ENCODE peak calls at places on chromosomes 4 and X, in six cellular contexts. One of them, this sample, is unnamed.

GRCh38 chrX:146054311-146054710 is 236.7 kb downstream of the SLITRK2 start:
- DNase-seq in IMR-90: no peak
- DNase-seq in mesenchymal stem cell: no peak
- DNase-seq in neuronal stem cell: no peak
- DNase-seq in trophoblast cell: no peak
- DNase-seq in H1: no peak
- DNase-seq in this sample: no peak

GRCh38 chrX:69876221-69876620 is 173.5 kb downstream of the AWAT2 start:
- DNase-seq in neuronal stem cell: no peak
- DNase-seq in IMR-90: no peak
- DNase-seq in mesenchymal stem cell: no peak
- DNase-seq in trophoblast cell: no peak
- DNase-seq in H1: no peak
- DNase-seq in this sample: no peak

GRCh38 chr4:96766359-96766758 is 926.5 kb downstream of the PDHA2 start:
- DNase-seq in mesenchymal stem cell: no peak
- DNase-seq in neuronal stem cell: no peak
- DNase-seq in trophoblast cell: no peak
- DNase-seq in H1: no peak
- DNase-seq in IMR-90: no peak
- DNase-seq in this sample: no peak

GRCh38 chr4:38664704-38665401 is 854 bp downstream of the KLF3 start:
- DNase-seq in neuronal stem cell: peak
- DNase-seq in trophoblast cell: peak
- DNase-seq in IMR-90: peak
- DNase-seq in mesenchymal stem cell: peak
- DNase-seq in H1: peak
- DNase-seq in this sample: peak

GRCh38 chrX:15956684-15957083 is 102.1 kb upstream of the AP1S2 start:
- DNase-seq in H1: no peak
- DNase-seq in trophoblast cell: no peak
- DNase-seq in neuronal stem cell: peak
- DNase-seq in IMR-90: no peak
- DNase-seq in mesenchymal stem cell: no peak
- DNase-seq in this sample: peak

GRCh38 chrX:48472851-48473717 is 2.9 kb upstream of the FTSJ1 start:
- DNase-seq in mesenchymal stem cell: no peak
- DNase-seq in IMR-90: no peak
- DNase-seq in neuronal stem cell: no peak
- DNase-seq in H1: no peak
- DNase-seq in trophoblast cell: no peak
- DNase-seq in this sample: peak

GRCh38 chrX:133335027-133335426 is 80.3 kb downstream of the GPC4 start:
- DNase-seq in IMR-90: peak
- DNase-seq in neuronal stem cell: no peak
- DNase-seq in H1: no peak
- DNase-seq in mesenchymal stem cell: peak
- DNase-seq in trophoblast cell: no peak
- DNase-seq in this sample: peak

GRCh38 chr4:80307774-80308465 is 27.6 kb upstream of the CFAP299 start:
- DNase-seq in H1: no peak
- DNase-seq in mesenchymal stem cell: peak
- DNase-seq in trophoblast cell: no peak
- DNase-seq in neuronal stem cell: no peak
- DNase-seq in IMR-90: peak
- DNase-seq in this sample: peak

GRCh38 chr4:12926189-12927066 is 557.7 kb downstream of the RAB28 start:
- DNase-seq in neuronal stem cell: no peak
- DNase-seq in IMR-90: no peak
- DNase-seq in H1: no peak
- DNase-seq in mesenchymal stem cell: peak
- DNase-seq in trophoblast cell: no peak
- DNase-seq in this sample: no peak

GRCh38 chrX:132909643-132910042 is 48.8 kb downstream of the HS6ST2 start:
- DNase-seq in mesenchymal stem cell: peak
- DNase-seq in trophoblast cell: no peak
- DNase-seq in IMR-90: peak
- DNase-seq in H1: no peak
- DNase-seq in neuronal stem cell: no peak
- DNase-seq in this sample: no peak

GRCh38 chr4:83335691-83336090 is 1.0 kb upstream of the HPSE start:
- DNase-seq in mesenchymal stem cell: no peak
- DNase-seq in IMR-90: no peak
- DNase-seq in H1: no peak
- DNase-seq in neuronal stem cell: no peak
- DNase-seq in trophoblast cell: no peak
- DNase-seq in this sample: no peak

GRCh38 chrX:12076046-12076445 is 62.2 kb upstream of the FRMPD4 start:
- DNase-seq in trophoblast cell: no peak
- DNase-seq in IMR-90: peak
- DNase-seq in mesenchymal stem cell: no peak
- DNase-seq in H1: no peak
- DNase-seq in neuronal stem cell: no peak
- DNase-seq in this sample: peak

GRCh38 chrX:118507766-118508165 is 12.2 kb downstream of the DOCK11 start:
- DNase-seq in trophoblast cell: no peak
- DNase-seq in mesenchymal stem cell: no peak
- DNase-seq in H1: no peak
- DNase-seq in neuronal stem cell: no peak
- DNase-seq in IMR-90: no peak
- DNase-seq in this sample: no peak

DNA sequence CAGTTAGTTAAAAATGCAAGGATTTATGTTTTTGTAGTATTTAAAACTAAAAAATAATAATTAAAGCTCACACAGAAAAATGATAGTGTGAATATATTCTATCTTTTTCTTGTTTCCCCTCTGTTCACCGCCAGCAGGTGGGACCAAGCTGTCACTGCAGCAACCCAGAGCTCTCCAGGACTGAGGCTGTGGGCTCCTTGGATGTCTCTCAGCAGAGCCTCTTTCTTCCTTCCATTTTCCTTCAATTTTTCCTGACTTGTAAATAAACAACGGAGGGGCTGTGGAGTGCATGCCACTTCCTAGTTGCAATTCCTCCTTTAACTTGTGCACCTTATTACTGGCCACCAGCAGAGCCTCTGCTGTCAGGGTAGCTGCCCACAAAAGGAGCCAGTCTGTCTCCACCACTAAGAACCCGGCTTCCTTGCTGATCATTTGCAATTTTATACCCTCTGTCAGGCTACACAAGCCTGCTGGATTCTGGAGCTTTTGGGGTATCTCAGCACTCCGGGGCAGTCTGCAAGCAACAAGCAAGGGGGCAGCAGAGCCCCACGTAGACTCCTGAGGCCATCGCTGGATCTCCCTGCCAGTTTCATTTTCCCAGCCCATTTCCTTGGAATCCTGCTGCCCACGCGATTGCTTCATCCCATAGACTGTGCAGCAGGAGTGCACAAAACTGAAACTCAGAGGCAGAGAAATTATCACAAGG is 1467.4 kb downstream of the C4orf33 start:
- DNase-seq in mesenchymal stem cell: peak
- DNase-seq in IMR-90: peak
- DNase-seq in neuronal stem cell: peak
- DNase-seq in H1: peak
- DNase-seq in trophoblast cell: no peak
- DNase-seq in this sample: peak
- H3K4me3 ChIP-seq in mesenchymal stem cell: no peak
- H3K4me3 ChIP-seq in IMR-90: peak
- H3K4me3 ChIP-seq in neuronal stem cell: no peak
- H3K4me3 ChIP-seq in H1: no peak
- H3K4me3 ChIP-seq in trophoblast cell: no peak
- H3K4me3 ChIP-seq in this sample: no peak

DNA sequence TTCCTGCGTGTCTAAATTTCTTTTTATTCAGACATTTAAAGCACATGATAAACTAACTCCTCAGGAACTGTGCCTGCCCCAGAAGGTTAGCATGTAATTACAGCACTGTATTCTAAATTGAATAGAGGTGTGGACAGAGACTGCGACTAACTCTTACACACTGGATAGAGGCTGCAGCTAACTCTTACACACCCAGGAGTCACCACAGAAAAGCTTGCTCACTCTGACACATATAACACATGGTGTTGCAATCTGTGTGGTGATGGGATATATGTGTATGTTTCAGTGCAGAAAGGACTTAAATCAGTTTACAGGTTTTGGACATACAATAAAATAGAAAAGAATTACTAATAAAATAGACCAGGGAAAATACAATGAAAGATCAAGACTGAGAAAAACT is 41.5 kb downstream of the SMAD1 start:
- DNase-seq in trophoblast cell: no peak
- DNase-seq in mesenchymal stem cell: no peak
- DNase-seq in IMR-90: peak
- DNase-seq in neuronal stem cell: no peak
- DNase-seq in H1: no peak
- DNase-seq in this sample: no peak
- H2BK120ac ChIP-seq in trophoblast cell: no peak
- H2BK120ac ChIP-seq in mesenchymal stem cell: no peak
- H2BK120ac ChIP-seq in IMR-90: no peak
- H2BK120ac ChIP-seq in neuronal stem cell: no peak
- H2BK120ac ChIP-seq in H1: no peak
- H2BK120ac ChIP-seq in this sample: no peak

GRCh38 chrX:102950908-102951866 is 14.1 kb downstream of the RAB40AL start:
- DNase-seq in IMR-90: peak
- DNase-seq in trophoblast cell: no peak
- DNase-seq in H1: peak
- DNase-seq in mesenchymal stem cell: peak
- DNase-seq in neuronal stem cell: peak
- DNase-seq in this sample: peak
- H3K4me3 ChIP-seq in IMR-90: no peak
- H3K4me3 ChIP-seq in trophoblast cell: no peak
- H3K4me3 ChIP-seq in H1: peak
- H3K4me3 ChIP-seq in mesenchymal stem cell: no peak
- H3K4me3 ChIP-seq in neuronal stem cell: no peak
- H3K4me3 ChIP-seq in this sample: no peak

GRCh38 chrX:111376897-111377601 is 34.9 kb downstream of the DCX start:
- DNase-seq in H1: no peak
- DNase-seq in neuronal stem cell: peak
- DNase-seq in trophoblast cell: peak
- DNase-seq in IMR-90: no peak
- DNase-seq in mesenchymal stem cell: no peak
- DNase-seq in this sample: peak
- H2BK120ac ChIP-seq in H1: no peak
- H2BK120ac ChIP-seq in neuronal stem cell: no peak
- H2BK120ac ChIP-seq in trophoblast cell: no peak
- H2BK120ac ChIP-seq in IMR-90: no peak
- H2BK120ac ChIP-seq in mesenchymal stem cell: no peak
- H2BK120ac ChIP-seq in this sample: no peak

GRCh38 chrX:153061732-153062131 is 5.5 kb downstream of the PNMA3 start:
- DNase-seq in neuronal stem cell: no peak
- DNase-seq in trophoblast cell: no peak
- DNase-seq in H1: no peak
- DNase-seq in IMR-90: peak
- DNase-seq in mesenchymal stem cell: peak
- DNase-seq in this sample: no peak

GRCh38 chrX:153060095-153060445 is 3.8 kb downstream of the PNMA3 start:
- DNase-seq in mesenchymal stem cell: no peak
- DNase-seq in trophoblast cell: no peak
- DNase-seq in IMR-90: no peak
- DNase-seq in H1: no peak
- DNase-seq in neuronal stem cell: no peak
- DNase-seq in this sample: no peak

GRCh38 chrX:153059191-153060094 is 3.2 kb downstream of the PNMA3 start:
- DNase-seq in H1: no peak
- DNase-seq in neuronal stem cell: no peak
- DNase-seq in IMR-90: no peak
- DNase-seq in mesenchymal stem cell: no peak
- DNase-seq in trophoblast cell: no peak
- DNase-seq in this sample: no peak

GRCh38 chrX:153055827-153056748 is at the start of gene PNMA3:
- DNase-seq in mesenchymal stem cell: no peak
- DNase-seq in neuronal stem cell: no peak
- DNase-seq in H1: peak
- DNase-seq in IMR-90: no peak
- DNase-seq in trophoblast cell: no peak
- DNase-seq in this sample: peak

DNA sequence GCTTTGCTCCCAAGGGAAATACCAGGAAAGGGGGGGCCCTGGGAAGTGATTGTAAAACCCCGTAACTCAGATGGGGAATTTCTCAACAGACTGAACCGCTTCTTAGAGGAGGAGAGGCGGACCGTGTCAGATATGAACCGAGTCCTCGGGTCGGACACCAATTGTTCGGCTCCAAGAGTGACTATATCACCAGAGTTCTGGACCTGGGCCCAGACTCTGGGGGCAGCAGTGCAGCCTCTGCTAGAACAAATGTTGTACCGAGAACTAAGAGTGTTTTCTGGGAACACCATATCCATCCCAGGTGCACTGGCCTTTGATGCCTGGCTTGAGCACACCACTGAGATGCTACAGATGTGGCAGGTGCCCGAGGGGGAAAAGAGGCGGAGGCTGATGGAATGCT is 1.0 kb downstream of the PNMA3 start:
- DNase-seq in IMR-90: no peak
- DNase-seq in neuronal stem cell: no peak
- DNase-seq in H1: no peak
- DNase-seq in mesenchymal stem cell: no peak
- DNase-seq in trophoblast cell: no peak
- DNase-seq in this sample: no peak
- H3K4me3 ChIP-seq in IMR-90: no peak
- H3K4me3 ChIP-seq in neuronal stem cell: no peak
- H3K4me3 ChIP-seq in H1: peak
- H3K4me3 ChIP-seq in mesenchymal stem cell: no peak
- H3K4me3 ChIP-seq in trophoblast cell: no peak
- H3K4me3 ChIP-seq in this sample: no peak